ENCODE peak calls at places on chromosomes 11 and 22, in nine cellular contexts. N, E, G, I, V, S, U, P and J are unnamed samples.

GRCh38 chr22:50532353-50532700 is 2.5 kb upstream of the TYMP start:
- DNase-seq in N (peak), E (no peak), G (no peak), I (no peak), V (no peak), S (no peak), U (no peak), P (no peak), J (no peak)

GRCh38 chr22:29268511-29269229 is 602 bp downstream of the EWSR1 start:
- DNase-seq in N (peak), E (peak), G (peak), I (no peak), V (peak), S (no peak), U (peak), P (no peak), J (peak)

GRCh38 chr11:46238078-46238966 is 39.1 kb upstream of the CREB3L1 start:
- DNase-seq in N (peak), E (peak), G (peak), I (no peak), V (peak), S (peak), U (peak), P (peak), J (peak)

GRCh38 chr11:75516886-75517285 is 8.9 kb downstream of the GDPD5 start:
- DNase-seq in N (no peak), E (no peak), G (no peak), I (no peak), V (no peak), S (no peak), U (no peak), P (no peak), J (no peak)

GRCh38 chr11:133776671-133777070 is 68.6 kb downstream of the SPATA19 start:
- DNase-seq in N (no peak), E (no peak), G (no peak), I (no peak), V (no peak), S (no peak), U (no peak), P (no peak), J (no peak)

GRCh38 chr11:7617032-7617431 is 56.3 kb downstream of the CYB5R2 start:
- DNase-seq in N (no peak), E (no peak), G (no peak), I (no peak), V (no peak), S (no peak), U (no peak), P (no peak), J (no peak)

GRCh38 chr22:48305726-48306235 is 1521.9 kb downstream of the BRD1 start:
- DNase-seq in N (no peak), E (no peak), G (peak), I (no peak), V (no peak), S (no peak), U (no peak), P (no peak), J (no peak)

GRCh38 chr11:7098235-7098832 is 9.5 kb downstream of the RBMXL2 start:
- DNase-seq in N (peak), E (peak), G (peak), I (no peak), V (peak), S (no peak), U (no peak), P (no peak), J (no peak)

GRCh38 chr11:103942646-103943045 is 93.8 kb upstream of the DDI1 start:
- DNase-seq in N (no peak), E (no peak), G (no peak), I (no peak), V (peak), S (no peak), U (no peak), P (no peak), J (no peak)

GRCh38 chr11:105056446-105056845 is 11.3 kb upstream of the CARD16 start:
- DNase-seq in N (no peak), E (no peak), G (no peak), I (no peak), V (no peak), S (no peak), U (no peak), P (no peak), J (no peak)

GRCh38 chr11:69425895-69426544 is 55.4 kb upstream of the LINC01488 start:
- DNase-seq in N (no peak), E (no peak), G (no peak), I (no peak), V (no peak), S (no peak), U (no peak), P (no peak), J (no peak)

DNA sequence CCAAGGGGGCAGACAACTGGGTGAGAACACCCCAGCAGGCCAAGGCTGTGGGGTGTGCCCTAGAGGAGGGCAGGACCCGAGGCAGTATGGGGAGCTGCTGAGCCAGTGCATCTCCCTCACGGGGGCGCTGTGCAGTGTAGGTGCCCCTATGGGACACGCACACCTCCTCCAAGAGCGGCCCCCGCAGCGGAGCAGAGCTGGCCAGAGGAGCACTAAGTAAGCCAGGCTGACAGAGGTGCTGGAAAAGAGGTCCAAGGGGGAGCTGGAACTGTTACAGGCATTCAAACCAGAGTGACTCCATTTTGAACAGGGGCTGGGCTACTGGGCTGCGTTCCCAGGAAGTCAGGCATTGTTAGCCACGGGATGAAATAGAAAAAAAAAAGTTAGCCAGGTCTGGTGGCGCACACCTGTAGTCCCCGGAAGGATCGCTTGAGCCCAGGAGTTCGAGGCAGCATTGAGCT is 41.8 kb downstream of the TST start:
- DNase-seq in N (peak), E (no peak), G (peak), I (no peak), V (peak), S (no peak), U (peak), P (no peak), J (no peak)
- TF ChIP-seq CTCF in N (peak), E (no peak), G (peak), I (peak), V (peak), S (no peak), U (peak), P (peak), J (peak)

GRCh38 chr22:23857606-23858483 is at the start of gene SLC2A11:
- DNase-seq in N (peak), E (peak), G (peak), I (peak), V (peak), S (peak), U (peak), P (peak), J (peak)
- TF ChIP-seq CTCF in N (peak), E (peak), G (peak), I (peak), V (no peak), S (no peak), U (no peak), P (peak), J (no peak)

GRCh38 chr11:12376259-12376971 is 956 bp upstream of the PARVA start:
- DNase-seq in N (peak), E (no peak), G (no peak), I (no peak), V (peak), S (no peak), U (no peak), P (no peak), J (no peak)

GRCh38 chr11:12381875-12382274 is 4.5 kb downstream of the PARVA start:
- DNase-seq in N (no peak), E (no peak), G (no peak), I (no peak), V (no peak), S (no peak), U (no peak), P (no peak), J (no peak)

GRCh38 chr11:12377106-12377823 is at the start of gene PARVA:
- DNase-seq in N (peak), E (peak), G (no peak), I (peak), V (peak), S (no peak), U (peak), P (peak), J (no peak)

GRCh38 chr11:12380565-12381325 is 3.4 kb downstream of the PARVA start:
- DNase-seq in N (no peak), E (no peak), G (no peak), I (no peak), V (no peak), S (no peak), U (no peak), P (no peak), J (no peak)

DNA sequence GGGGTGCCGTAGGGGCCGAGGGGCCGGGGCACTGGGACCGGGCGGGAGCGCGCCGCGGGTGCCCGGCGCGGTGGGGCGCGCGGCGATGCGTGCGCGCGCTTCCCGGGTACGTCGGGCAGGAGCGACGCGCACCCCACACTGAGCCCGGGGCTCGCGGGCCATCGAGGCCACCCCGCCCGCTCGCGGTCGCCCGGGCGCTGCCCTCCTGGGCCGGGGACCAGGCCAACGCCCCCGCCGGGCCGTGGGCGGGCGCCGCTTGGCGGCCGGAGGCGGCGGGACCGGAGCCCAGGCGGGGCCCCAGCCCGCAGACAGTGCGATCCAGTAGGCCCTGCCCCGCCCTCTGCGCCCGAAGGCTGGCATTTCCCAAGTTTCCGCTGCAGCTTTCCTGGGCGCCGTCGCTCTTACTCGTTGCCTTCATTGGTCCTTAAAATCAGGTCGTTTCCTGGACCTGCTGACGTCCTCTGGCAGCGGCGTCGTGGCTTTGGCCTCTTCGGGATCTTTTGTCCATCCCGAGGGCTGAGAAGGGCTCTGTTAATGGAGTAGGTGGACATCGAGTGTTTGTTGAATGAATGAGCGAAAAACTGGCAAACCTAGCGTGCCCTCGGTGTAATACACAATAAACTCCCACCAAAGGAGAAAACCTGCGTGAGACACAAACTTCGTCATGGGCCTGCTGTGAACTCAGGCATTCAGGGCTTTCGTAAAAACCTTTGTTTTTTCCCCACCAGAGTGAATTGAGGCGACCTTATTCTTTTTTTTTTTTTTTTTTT is 638 bp downstream of the PARVA start:
- DNase-seq in N (peak), E (peak), G (no peak), I (peak), V (peak), S (no peak), U (peak), P (peak), J (peak)
- TF ChIP-seq CTCF in N (peak), E (peak), G (no peak), I (no peak), V (peak), S (no peak), U (peak), P (no peak), J (peak)

GRCh38 chr11:29008481-29008880 is 900.3 kb downstream of the METTL15 start:
- DNase-seq in N (no peak), E (no peak), G (no peak), I (no peak), V (no peak), S (no peak), U (no peak), P (no peak), J (no peak)

GRCh38 chr11:29006668-29007067 is 898.5 kb downstream of the METTL15 start:
- DNase-seq in N (no peak), E (no peak), G (no peak), I (no peak), V (no peak), S (no peak), U (no peak), P (no peak), J (no peak)

GRCh38 chr11:29002816-29003215 is 894.6 kb downstream of the METTL15 start:
- DNase-seq in N (no peak), E (no peak), G (no peak), I (no peak), V (no peak), S (no peak), U (no peak), P (no peak), J (no peak)

GRCh38 chr11:29009426-29009825 is 901.2 kb downstream of the METTL15 start:
- DNase-seq in N (no peak), E (no peak), G (no peak), I (no peak), V (no peak), S (no peak), U (no peak), P (no peak), J (no peak)

GRCh38 chr11:29005401-29005980 is 897.3 kb downstream of the METTL15 start:
- DNase-seq in N (peak), E (no peak), G (no peak), I (no peak), V (no peak), S (no peak), U (no peak), P (no peak), J (no peak)
- TF ChIP-seq CTCF in N (peak), E (no peak), G (no peak), I (no peak), V (no peak), S (no peak), U (no peak), P (no peak), J (no peak)

GRCh38 chr11:57499413-57499982 is 16.0 kb downstream of the SLC43A1 start:
- DNase-seq in N (peak), E (peak), G (peak), I (peak), V (peak), S (peak), U (peak), P (peak), J (peak)
- TF ChIP-seq CTCF in N (no peak), E (no peak), G (no peak), I (peak), V (no peak), S (no peak), U (no peak), P (no peak), J (no peak)

DNA sequence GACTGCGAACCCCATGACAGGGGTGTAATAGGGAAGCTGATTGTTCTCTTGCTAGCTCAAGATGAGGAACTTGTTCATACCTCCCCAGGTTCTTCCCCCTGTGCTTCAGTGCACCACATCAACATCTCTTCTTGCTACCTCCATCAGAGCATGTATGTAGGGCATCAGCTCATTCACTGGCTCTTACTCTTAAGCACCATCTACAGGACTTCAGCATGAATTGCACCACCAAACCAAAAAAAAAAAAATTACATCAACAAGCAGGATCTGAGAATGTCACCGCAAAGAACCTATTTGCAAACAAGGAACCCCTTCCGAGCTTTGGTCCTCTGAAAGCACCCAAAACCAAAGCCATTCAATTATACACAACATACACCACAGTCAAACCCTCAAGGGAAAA is 2226.5 kb upstream of the RAG2 start:
- DNase-seq in N (peak), E (no peak), G (no peak), I (no peak), V (peak), S (no peak), U (no peak), P (no peak), J (no peak)
- TF ChIP-seq CTCF in N (peak), E (no peak), G (no peak), I (peak), V (peak), S (no peak), U (peak), P (no peak), J (peak)

GRCh38 chr22:22818202-22818538 is 69.4 kb upstream of the IGLL5 start:
- DNase-seq in N (no peak), E (no peak), G (no peak), I (peak), V (no peak), S (no peak), U (no peak), P (no peak), J (no peak)

GRCh38 chr22:22816171-22816514 is 71.5 kb upstream of the IGLL5 start:
- DNase-seq in N (no peak), E (no peak), G (no peak), I (no peak), V (no peak), S (no peak), U (no peak), P (no peak), J (peak)

GRCh38 chr22:22818861-22819855 is 68.5 kb upstream of the IGLL5 start:
- DNase-seq in N (no peak), E (no peak), G (peak), I (peak), V (no peak), S (no peak), U (no peak), P (no peak), J (peak)

GRCh38 chr22:22816766-22817410 is 70.7 kb upstream of the IGLL5 start:
- DNase-seq in N (no peak), E (no peak), G (no peak), I (peak), V (no peak), S (no peak), U (no peak), P (no peak), J (peak)

GRCh38 chr22:22817468-22818201 is 70.0 kb upstream of the IGLL5 start:
- DNase-seq in N (no peak), E (no peak), G (no peak), I (peak), V (no peak), S (no peak), U (no peak), P (no peak), J (peak)
- TF ChIP-seq CTCF in N (no peak), E (no peak), G (no peak), I (no peak), V (no peak), S (no peak), U (no peak), P (no peak), J (no peak)

GRCh38 chr11:58636587-58636986 is 14.1 kb downstream of the CNTF start:
- DNase-seq in N (no peak), E (no peak), G (no peak), I (no peak), V (no peak), S (no peak), U (no peak), P (no peak), J (no peak)
- TF ChIP-seq CTCF in N (no peak), E (no peak), G (no peak), I (no peak), V (no peak), S (no peak), U (no peak), P (no peak), J (no peak)